ENCODE peak calls at places on chromosomes 12 and 14, in seven cellular contexts. W is ELR, C is left ventricle myocardium inferior, Q is midbrain, L is NCI-H1105 treated with DMSO at 0.1 percent for 48 hours, B is pulmonary artery endothelial cell, K is left colon. X is an unnamed sample.

GRCh38 chr12:106030210-106031175 is 108.3 kb downstream of the NUAK1 start:
- DNase-seq in W (peak), C (no peak), Q (no peak), L (no peak), B (peak), K (no peak), X (no peak)

GRCh38 chr14:61280092-61280525 is 1.0 kb downstream of the TMEM30B start:
- DNase-seq in W (no peak), C (peak), Q (no peak), L (peak), B (no peak), K (peak), X (no peak)

GRCh38 chr14:61103541-61104339 is 122.7 kb downstream of the SLC38A6 start:
- DNase-seq in W (peak), C (no peak), Q (no peak), L (no peak), B (peak), K (peak), X (no peak)

GRCh38 chr14:90574640-90575131 is 177.9 kb downstream of the CALM1 start:
- DNase-seq in W (no peak), C (peak), Q (peak), L (peak), B (no peak), K (no peak), X (no peak)

GRCh38 chr12:124686001-124686884 is 118.8 kb upstream of the NCOR2 start:
- DNase-seq in W (peak), C (no peak), Q (no peak), L (no peak), B (no peak), K (no peak), X (no peak)

GRCh38 chr14:38197001-38197760 is 10.5 kb upstream of the SSTR1 start:
- DNase-seq in W (peak), C (no peak), Q (no peak), L (peak), B (no peak), K (no peak), X (no peak)

GRCh38 chr14:69133206-69134125 is 19.5 kb downstream of the DCAF5 start:
- DNase-seq in W (peak), C (no peak), Q (no peak), L (peak), B (no peak), K (no peak), X (no peak)

GRCh38 chr14:48430805-48431204 is 755.4 kb upstream of the MDGA2 start:
- DNase-seq in W (no peak), C (no peak), Q (no peak), L (no peak), B (no peak), K (no peak), X (no peak)

GRCh38 chr14:99230271-99231141 is 41.5 kb downstream of the BCL11B start:
- DNase-seq in W (no peak), C (no peak), Q (no peak), L (no peak), B (no peak), K (peak), X (no peak)

GRCh38 chr12:8953773-8954402 is 4.4 kb upstream of the M6PR start:
- DNase-seq in W (no peak), C (no peak), Q (no peak), L (no peak), B (no peak), K (no peak), X (no peak)

GRCh38 chr12:59403259-59403932 is 192.4 kb upstream of the SLC16A7 start:
- DNase-seq in W (peak), C (no peak), Q (peak), L (peak), B (peak), K (peak), X (no peak)

GRCh38 chr14:69363055-69363454 is 35.0 kb downstream of the ERH start:
- DNase-seq in W (peak), C (peak), Q (peak), L (no peak), B (no peak), K (no peak), X (no peak)

GRCh38 chr12:85985996-85986395 is 111.9 kb downstream of the NTS start:
- DNase-seq in W (no peak), C (no peak), Q (no peak), L (peak), B (no peak), K (no peak), X (no peak)

GRCh38 chr12:125148316-125148715 is 83.1 kb downstream of the AACS start:
- DNase-seq in W (no peak), C (no peak), Q (no peak), L (no peak), B (no peak), K (no peak), X (no peak)

GRCh38 chr14:34053666-34054065 is 102.8 kb upstream of the EGLN3 start:
- DNase-seq in W (no peak), C (peak), Q (no peak), L (no peak), B (peak), K (peak), X (peak)

GRCh38 chr12:107605293-107605692 is 80.3 kb upstream of the PWP1 start:
- DNase-seq in W (no peak), C (no peak), Q (no peak), L (no peak), B (no peak), K (no peak), X (no peak)

GRCh38 chr14:104155513-104155912 is 17.1 kb downstream of the KIF26A start:
- DNase-seq in W (no peak), C (peak), Q (no peak), L (no peak), B (no peak), K (no peak), X (no peak)

GRCh38 chr14:101466456-101467180 is 94.7 kb upstream of the DIO3 start:
- DNase-seq in W (no peak), C (no peak), Q (no peak), L (no peak), B (no peak), K (no peak), X (peak)

GRCh38 chr12:116578051-116578450 is 18.9 kb downstream of the MAP1LC3B2 start:
- DNase-seq in W (no peak), C (no peak), Q (no peak), L (no peak), B (no peak), K (no peak), X (no peak)

GRCh38 chr14:95679995-95680735 is 6.1 kb upstream of the TCL1B start:
- DNase-seq in W (peak), C (no peak), Q (no peak), L (no peak), B (no peak), K (no peak), X (no peak)

GRCh38 chr12:47025349-47025748 is 54.1 kb upstream of the PCED1B start:
- DNase-seq in W (no peak), C (no peak), Q (no peak), L (no peak), B (no peak), K (no peak), X (no peak)

GRCh38 chr12:67533159-67533558 is 115.4 kb upstream of the DYRK2 start:
- DNase-seq in W (no peak), C (no peak), Q (no peak), L (no peak), B (no peak), K (no peak), X (no peak)

GRCh38 chr12:109452489-109452888 is 24.6 kb downstream of the KCTD10 start:
- DNase-seq in W (no peak), C (no peak), Q (no peak), L (no peak), B (no peak), K (no peak), X (no peak)

GRCh38 chr14:79837699-79838098 is 373.6 kb downstream of the DIO2 start:
- DNase-seq in W (no peak), C (no peak), Q (no peak), L (no peak), B (no peak), K (no peak), X (no peak)

GRCh38 chr12:124387510-124387855 is 92.6 kb downstream of the RFLNA start:
- DNase-seq in W (peak), C (peak), Q (no peak), L (no peak), B (no peak), K (no peak), X (peak)

GRCh38 chr14:85527006-85527405 is 2.9 kb upstream of the FLRT2 start:
- DNase-seq in W (peak), C (no peak), Q (no peak), L (no peak), B (no peak), K (no peak), X (no peak)

GRCh38 chr12:29041621-29042020 is 107.5 kb upstream of the FAR2 start:
- DNase-seq in W (peak), C (no peak), Q (no peak), L (no peak), B (no peak), K (no peak), X (no peak)

GRCh38 chr12:124490584-124491305 is 76.7 kb downstream of the NCOR2 start:
- DNase-seq in W (no peak), C (peak), Q (peak), L (no peak), B (no peak), K (peak), X (peak)

GRCh38 chr12:89789862-89790261 is 81.2 kb upstream of the ATP2B1 start:
- DNase-seq in W (no peak), C (no peak), Q (peak), L (no peak), B (no peak), K (no peak), X (no peak)